ENCODE peak calls at places on chromosomes 13 and 19, in nine cellular contexts. O is GM23338, U is breast epithelium, K is heart left ventricle, D is small intestine, T is GM12878, I is pancreas, V is upper lobe of right lung, Y is heart right ventricle. J is an unnamed sample.

GRCh38 chr13:40613192-40613818 is 53.1 kb downstream of the FOXO1 start:
- DNase-seq in O (no peak), U (no peak), K (peak; percentile 46), D (peak; percentile 49), T (peak; percentile 64), I (no peak), V (no peak), Y (no peak), J (no peak)

GRCh38 chr13:93857126-93857525 is 622.4 kb downstream of the DCT start:
- DNase-seq in O (no peak), U (no peak), K (no peak), D (no peak), T (no peak), I (no peak), V (no peak), Y (no peak), J (no peak)

GRCh38 chr19:15223649-15224371 is 8.4 kb downstream of the EPHX3 start:
- DNase-seq in O (peak; percentile 54), U (no peak), K (no peak), D (no peak), T (no peak), I (no peak), V (no peak), Y (no peak), J (no peak)

GRCh38 chr13:76991432-76991795 is 467 bp upstream of the CLN5 start:
- DNase-seq in O (no peak), U (no peak), K (peak; percentile 19), D (peak; percentile 68), T (peak; percentile 35), I (peak; percentile 25), V (no peak), Y (peak; percentile 30), J (no peak)

GRCh38 chr13:27919934-27920676 is at the start of gene PDX1:
- DNase-seq in O (peak; percentile 83), U (no peak), K (no peak), D (peak; percentile 91), T (no peak), I (peak; percentile 92), V (no peak), Y (peak; percentile 29), J (no peak)

GRCh38 chr13:20140487-20140886 is 20.4 kb downstream of the GJA3 start:
- DNase-seq in O (no peak), U (no peak), K (no peak), D (no peak), T (no peak), I (no peak), V (no peak), Y (no peak), J (no peak)

GRCh38 chr13:101967216-101967615 is 434.6 kb downstream of the FGF14 start:
- DNase-seq in O (no peak), U (no peak), K (no peak), D (no peak), T (no peak), I (no peak), V (no peak), Y (no peak), J (no peak)

GRCh38 chr13:19713186-19713965 is 69.4 kb downstream of the PSPC1 start:
- DNase-seq in O (no peak), U (no peak), K (no peak), D (no peak), T (peak; percentile 13), I (no peak), V (no peak), Y (no peak), J (no peak)

GRCh38 chr19:38695319-38695683 is 47.9 kb downstream of the ACTN4 start:
- DNase-seq in O (no peak), U (no peak), K (peak; percentile 26), D (peak; percentile 72), T (no peak), I (no peak), V (peak; percentile 54), Y (no peak), J (no peak)
- H3K4me1 ChIP-seq in O (peaks cover 54% of the 10 kb centered on the region), U (peaks cover 20% of the 10 kb centered on the region), K (peaks cover 83% of the 10 kb centered on the region), D (peaks cover 24% of the 10 kb centered on the region), T (peaks cover 53% of the 10 kb centered on the region), I (peaks cover 23% of the 10 kb centered on the region), V (peaks cover 87% of the 10 kb centered on the region), Y (peaks cover 97% of the 10 kb centered on the region), J (no peaks in the 10 kb centered on the region)

GRCh38 chr13:85312071-85312470 is 487.1 kb downstream of the SLITRK6 start:
- DNase-seq in O (no peak), U (no peak), K (no peak), D (no peak), T (no peak), I (no peak), V (no peak), Y (no peak), J (no peak)

GRCh38 chr13:85314686-85315085 is 484.5 kb downstream of the SLITRK6 start:
- DNase-seq in O (no peak), U (no peak), K (no peak), D (no peak), T (no peak), I (no peak), V (no peak), Y (no peak), J (no peak)

GRCh38 chr13:85316501-85316900 is 482.7 kb downstream of the SLITRK6 start:
- DNase-seq in O (no peak), U (no peak), K (no peak), D (no peak), T (no peak), I (no peak), V (no peak), Y (no peak), J (no peak)

GRCh38 chr13:85317781-85318180 is 481.4 kb downstream of the SLITRK6 start:
- DNase-seq in O (no peak), U (no peak), K (no peak), D (no peak), T (no peak), I (no peak), V (no peak), Y (no peak), J (no peak)

DNA sequence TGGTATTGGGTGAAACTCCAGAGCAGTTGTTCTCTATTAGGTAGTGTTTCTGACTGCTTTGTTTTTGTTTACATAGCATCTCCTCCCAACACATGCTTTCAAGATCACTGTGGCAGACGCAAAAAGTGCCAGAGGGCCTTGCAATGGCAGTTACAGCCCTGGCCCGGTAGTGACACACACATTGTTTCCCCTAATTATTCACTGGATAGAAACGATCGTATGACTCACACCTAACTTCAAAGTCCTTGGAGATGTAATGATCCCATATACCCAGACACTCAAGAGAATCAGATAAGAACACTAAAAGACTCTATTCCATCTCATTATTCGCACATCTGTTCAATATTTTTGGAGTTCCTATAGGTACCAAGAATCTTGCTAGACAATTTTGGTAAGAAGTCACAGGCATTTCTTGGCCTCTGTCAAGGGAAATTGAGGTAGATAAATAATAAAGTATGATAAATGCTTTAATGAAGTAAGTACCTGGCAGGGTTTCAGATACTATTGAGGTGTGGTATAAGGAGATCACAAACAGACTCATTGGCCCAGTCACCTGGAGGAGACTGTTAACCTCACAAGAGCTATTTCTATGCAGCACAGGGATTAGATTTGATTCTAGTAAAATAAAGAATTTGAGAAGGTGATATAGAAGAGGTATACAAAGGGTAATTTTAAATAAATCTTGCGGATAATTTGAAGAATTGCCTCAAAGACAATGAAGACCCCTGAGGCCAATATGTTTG is 485.3 kb downstream of the SLITRK6 start:
- DNase-seq in O (no peak), U (no peak), K (no peak), D (no peak), T (no peak), I (no peak), V (no peak), Y (no peak), J (no peak)
- H3K27ac ChIP-seq in O (no peak overlapping the region), U (no peak overlapping the region), K (no peak overlapping the region), D (no peak overlapping the region), T (no peak overlapping the region), I (no peak overlapping the region), V (no peak overlapping the region), Y (no peak overlapping the region), J (no peak overlapping the region)

DNA sequence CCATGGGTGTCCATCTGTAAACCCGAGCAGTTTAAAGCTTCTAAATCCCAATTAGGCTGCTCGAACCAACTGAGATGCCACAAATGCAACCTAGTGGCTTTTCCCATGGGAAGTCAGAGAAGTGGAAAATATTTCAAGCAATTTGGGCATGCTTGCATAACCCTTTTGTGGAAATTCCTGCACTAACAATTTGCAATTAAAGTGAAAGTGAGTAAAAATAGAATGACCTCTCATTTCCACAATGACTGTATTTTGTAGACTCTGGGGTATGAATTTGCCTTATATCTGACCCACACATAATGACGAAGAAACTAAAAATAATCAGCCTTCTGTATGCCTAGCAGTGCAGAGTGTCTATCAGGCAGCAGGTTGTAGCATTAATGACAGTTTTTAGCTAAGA is 91.8 kb upstream of the TSC22D1 start:
- DNase-seq in O (no peak), U (no peak), K (no peak), D (no peak), T (no peak), I (no peak), V (no peak), Y (no peak), J (no peak)
- H3K4me1 ChIP-seq in O (peaks cover 11% of the 10 kb centered on the region), U (no peaks in the 10 kb centered on the region), K (no peaks in the 10 kb centered on the region), D (no peaks in the 10 kb centered on the region), T (peaks cover 21% of the 10 kb centered on the region), I (no peaks in the 10 kb centered on the region), V (no peaks in the 10 kb centered on the region), Y (peaks cover 8% of the 10 kb centered on the region), J (peaks cover 4% of the 10 kb centered on the region)

GRCh38 chr19:38079926-38080380 is 144.1 kb downstream of the DPF1 start:
- DNase-seq in O (peak; percentile 12), U (no peak), K (no peak), D (no peak), T (peak; percentile 77), I (no peak), V (no peak), Y (no peak), J (no peak)

GRCh38 chr19:38084196-38084595 is 139.8 kb downstream of the DPF1 start:
- DNase-seq in O (no peak), U (no peak), K (no peak), D (no peak), T (no peak), I (no peak), V (no peak), Y (no peak), J (no peak)

GRCh38 chr19:38078302-38078930 is 145.6 kb downstream of the DPF1 start:
- DNase-seq in O (no peak), U (no peak), K (no peak), D (no peak), T (no peak), I (no peak), V (no peak), Y (no peak), J (no peak)

GRCh38 chr19:38081547-38082255 is 142.3 kb downstream of the DPF1 start:
- DNase-seq in O (no peak), U (no peak), K (no peak), D (no peak), T (no peak), I (no peak), V (no peak), Y (no peak), J (no peak)

DNA sequence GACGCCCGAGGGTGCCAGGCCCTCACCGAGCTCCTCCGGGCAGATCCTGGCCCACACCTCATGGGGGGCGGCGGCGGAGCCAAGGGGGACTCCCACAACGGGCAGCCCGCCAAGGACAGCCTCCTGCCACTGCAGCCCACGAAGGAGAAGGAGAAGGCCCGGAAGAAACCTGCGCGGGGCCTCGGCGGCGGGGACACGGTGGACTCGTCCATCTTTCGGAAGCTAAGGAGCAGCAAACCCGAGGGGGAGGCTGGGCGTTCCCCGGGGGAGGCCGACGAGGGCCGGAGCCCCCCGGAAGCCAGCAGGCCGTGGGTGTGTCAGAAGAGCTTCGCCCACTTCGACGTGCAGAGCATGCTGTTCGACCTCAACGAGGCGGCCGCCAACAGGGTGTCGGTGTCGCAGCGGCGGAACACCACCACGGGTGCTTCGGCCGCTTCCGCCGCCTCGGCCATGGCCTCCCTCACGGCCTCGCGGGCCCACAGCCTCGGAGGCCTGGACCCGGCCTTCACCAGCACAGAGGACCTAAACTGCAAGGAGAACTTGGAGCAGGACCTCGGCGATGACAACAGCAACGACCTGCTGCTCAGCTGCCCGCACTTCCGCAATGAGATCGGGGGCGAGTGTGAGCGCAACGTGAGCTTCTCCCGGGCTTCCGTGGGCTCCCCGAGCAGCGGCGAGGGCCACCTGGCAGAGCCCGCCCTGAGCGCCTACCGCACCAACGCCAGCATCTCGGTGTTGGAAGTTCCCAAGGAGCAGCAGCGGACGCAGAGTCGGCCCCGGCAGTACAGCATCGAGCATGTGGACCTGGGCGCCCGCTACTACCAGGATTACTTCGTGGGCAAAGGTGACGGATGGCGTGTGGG is 141.5 kb downstream of the DPF1 start:
- DNase-seq in O (no peak), U (no peak), K (no peak), D (no peak), T (no peak), I (peak; percentile 44), V (no peak), Y (no peak), J (no peak)
- H3K27ac ChIP-seq in O (no peak overlapping the region), U (no peak overlapping the region), K (no peak overlapping the region), D (no peak overlapping the region), T (no peak overlapping the region), I (no peak overlapping the region), V (no peak overlapping the region), Y (no peak overlapping the region), J (no peak overlapping the region)

J was measured in aorta.